ENCODE peak calls at places on chromosome X, in ten cellular contexts. L is activated B cell treated with CpG ODN at 0.5 μM for 24 hours, I is bronchial epithelial cell, Y is tibial artery, H is lower lobe of right lung, F is endothelial cell, V is AG04449, N is dorsolateral prefrontal cortex, P is GM20000, W is neural progenitor cell. S is an unnamed sample.

GRCh38 chrX:39313149-39313548 is 511.9 kb downstream of the MID1IP1 start:
- DNase-seq in W (no peak), F (no peak), L (no peak), N (no peak), V (no peak), P (no peak), Y (no peak), I (no peak), H (no peak), S (no peak)

GRCh38 chrX:1767026-1767425 is 152.2 kb downstream of the ASMT start:
- DNase-seq in I (no peak), V (no peak), P (no peak), N (no peak), L (no peak), W (peak), H (no peak), F (no peak), Y (no peak), S (no peak)

GRCh38 chrX:136752796-136753195 is 27.9 kb downstream of the ARHGEF6 start:
- DNase-seq in N (no peak), P (no peak), Y (peak), L (no peak), I (peak), H (no peak), F (no peak), V (no peak), W (no peak), S (no peak)

GRCh38 chrX:109635151-109635550 is 10.2 kb upstream of the KCNE5 start:
- DNase-seq in W (peak), Y (no peak), L (no peak), F (no peak), N (no peak), P (peak), I (peak), H (no peak), V (no peak), S (no peak)

GRCh38 chrX:24607616-24608015 is 39.5 kb downstream of the PCYT1B start:
- DNase-seq in V (no peak), Y (no peak), N (no peak), H (no peak), P (no peak), L (no peak), W (no peak), F (no peak), I (no peak), S (no peak)

GRCh38 chrX:47644557-47645091 is 5.7 kb downstream of the ELK1 start:
- DNase-seq in H (no peak), Y (no peak), F (no peak), L (no peak), N (no peak), W (peak), V (no peak), P (no peak), I (no peak), S (no peak)

GRCh38 chrX:23503835-23504539 is 163.3 kb upstream of the PRDX4 start:
- DNase-seq in L (no peak), Y (peak), F (no peak), I (peak), V (no peak), H (peak), N (no peak), W (no peak), P (no peak), S (no peak)

GRCh38 chrX:125940985-125941384 is 225.1 kb downstream of the DCAF12L2 start:
- DNase-seq in I (no peak), W (no peak), N (no peak), F (no peak), L (no peak), P (no peak), Y (no peak), H (no peak), V (no peak), S (no peak)

GRCh38 chrX:132612990-132613564 is 124.2 kb upstream of the MBNL3 start:
- DNase-seq in P (peak), V (no peak), W (peak), I (peak), H (peak), Y (no peak), F (peak), L (peak), N (peak), S (no peak)

GRCh38 chrX:113389846-113390245 is 549.2 kb upstream of the AMOT start:
- DNase-seq in Y (no peak), I (no peak), N (no peak), V (no peak), F (no peak), L (no peak), W (no peak), P (no peak), H (no peak), S (no peak)

GRCh38 chrX:80432863-80433262 is 12.6 kb downstream of the TENT5D start:
- DNase-seq in F (no peak), L (no peak), N (no peak), P (no peak), H (no peak), Y (peak), V (no peak), W (no peak), I (no peak), S (no peak)

GRCh38 chrX:126551306-126551705 is 1.3 kb downstream of the DCAF12L1 start:
- DNase-seq in P (no peak), F (no peak), I (no peak), V (no peak), W (no peak), H (no peak), Y (no peak), N (no peak), L (no peak), S (no peak)

GRCh38 chrX:132963846-132964245 is 5.4 kb upstream of the HS6ST2 start:
- DNase-seq in H (no peak), I (no peak), N (no peak), W (no peak), V (no peak), Y (no peak), P (no peak), F (no peak), L (no peak), S (no peak)

GRCh38 chrX:96435636-96436035 is 249.0 kb upstream of the DIAPH2 start:
- DNase-seq in P (no peak), L (no peak), V (no peak), N (no peak), H (no peak), W (no peak), F (no peak), I (no peak), Y (no peak), S (no peak)

GRCh38 chrX:69616520-69617203 is 749 bp downstream of the EDA start:
- DNase-seq in N (no peak), Y (peak), H (peak), I (no peak), L (peak), W (peak), P (no peak), V (no peak), F (peak), S (no peak)

GRCh38 chrX:28586291-28586690 is 955 bp upstream of the IL1RAPL1 start:
- DNase-seq in P (no peak), I (no peak), V (no peak), N (no peak), L (no peak), H (no peak), F (peak), W (peak), Y (no peak), S (no peak)

GRCh38 chrX:3268804-3269203 is 77.6 kb downstream of the MXRA5 start:
- DNase-seq in Y (no peak), I (peak), N (no peak), W (no peak), P (no peak), L (no peak), H (no peak), F (no peak), V (no peak), S (no peak)

GRCh38 chrX:40266490-40267333 is 169.0 kb upstream of the BCOR start:
- DNase-seq in L (peak), I (peak), P (peak), V (no peak), F (peak), H (peak), Y (peak), N (peak), W (peak), S (peak)

DNA sequence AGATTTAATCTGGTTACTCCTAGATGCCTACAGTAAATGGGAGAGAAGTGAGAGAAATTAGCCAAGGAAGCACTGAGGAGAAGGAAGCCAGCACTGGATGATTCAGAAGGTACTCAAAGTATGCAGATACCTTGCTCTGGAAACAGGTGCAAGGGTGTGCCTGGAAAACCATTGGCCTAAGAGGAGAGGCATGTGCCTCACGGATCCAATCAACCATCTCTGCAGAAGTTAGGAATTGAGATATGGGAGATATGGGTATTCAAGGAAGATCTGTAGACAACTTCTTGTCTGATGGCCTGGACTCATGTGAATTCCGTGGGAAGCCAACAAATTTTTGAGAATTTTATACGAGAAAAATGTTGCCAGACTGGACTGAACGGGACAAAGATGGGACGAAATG is 4.7 kb downstream of the H2BW1 start:
- DNase-seq in F (no peak), H (no peak), P (no peak), I (no peak), W (no peak), V (no peak), L (no peak), Y (no peak), N (no peak), S (no peak)
- TF ChIP-seq CTCF in F (no peak), H (no peak), P (no peak), I (no peak), W (no peak), V (no peak), L (no peak), Y (no peak), N (no peak), S (no peak)

DNA sequence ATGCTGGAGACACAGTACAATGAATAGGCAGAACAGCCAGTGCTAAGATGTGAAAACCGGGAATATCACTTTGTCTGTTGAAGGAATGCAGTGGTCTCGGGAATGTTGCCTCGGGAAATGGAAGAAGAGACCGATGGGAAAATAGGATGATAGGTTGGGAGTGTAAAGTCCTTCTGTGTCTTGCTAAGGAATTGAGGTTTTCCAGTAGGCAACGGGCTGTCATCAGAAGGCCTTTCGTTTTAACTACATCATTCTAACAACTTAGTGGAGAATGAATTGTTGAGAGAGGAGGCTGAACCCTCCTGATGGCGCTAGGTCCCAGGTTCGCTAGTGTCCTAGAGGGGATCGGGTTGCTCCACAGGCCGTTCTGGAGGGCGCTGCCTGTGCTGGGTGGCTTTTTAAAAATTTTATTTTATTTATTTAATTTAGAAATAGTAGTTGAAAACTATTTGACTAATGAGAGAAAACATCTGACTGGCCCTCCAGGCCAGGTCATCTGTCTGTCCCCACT is 735 bp downstream of the VBP1 start:
- DNase-seq in I (no peak), Y (no peak), N (no peak), F (no peak), V (no peak), L (no peak), H (no peak), P (peak), W (peak), S (no peak)
- TF ChIP-seq CTCF in I (no peak), Y (no peak), N (no peak), F (peak), V (no peak), L (no peak), H (no peak), P (no peak), W (no peak), S (peak)

GRCh38 chrX:5683996-5684395 is 544.7 kb downstream of the NLGN4X start:
- DNase-seq in W (no peak), V (no peak), I (no peak), F (no peak), N (no peak), Y (no peak), L (no peak), P (no peak), H (no peak), S (no peak)

GRCh38 chrX:5681159-5681558 is 547.5 kb downstream of the NLGN4X start:
- DNase-seq in F (no peak), P (peak), I (peak), W (peak), N (no peak), V (no peak), L (no peak), Y (no peak), H (no peak), S (no peak)
- TF ChIP-seq CTCF in F (no peak), P (no peak), I (no peak), W (peak), N (no peak), V (peak), L (no peak), Y (no peak), H (no peak), S (no peak)

DNA sequence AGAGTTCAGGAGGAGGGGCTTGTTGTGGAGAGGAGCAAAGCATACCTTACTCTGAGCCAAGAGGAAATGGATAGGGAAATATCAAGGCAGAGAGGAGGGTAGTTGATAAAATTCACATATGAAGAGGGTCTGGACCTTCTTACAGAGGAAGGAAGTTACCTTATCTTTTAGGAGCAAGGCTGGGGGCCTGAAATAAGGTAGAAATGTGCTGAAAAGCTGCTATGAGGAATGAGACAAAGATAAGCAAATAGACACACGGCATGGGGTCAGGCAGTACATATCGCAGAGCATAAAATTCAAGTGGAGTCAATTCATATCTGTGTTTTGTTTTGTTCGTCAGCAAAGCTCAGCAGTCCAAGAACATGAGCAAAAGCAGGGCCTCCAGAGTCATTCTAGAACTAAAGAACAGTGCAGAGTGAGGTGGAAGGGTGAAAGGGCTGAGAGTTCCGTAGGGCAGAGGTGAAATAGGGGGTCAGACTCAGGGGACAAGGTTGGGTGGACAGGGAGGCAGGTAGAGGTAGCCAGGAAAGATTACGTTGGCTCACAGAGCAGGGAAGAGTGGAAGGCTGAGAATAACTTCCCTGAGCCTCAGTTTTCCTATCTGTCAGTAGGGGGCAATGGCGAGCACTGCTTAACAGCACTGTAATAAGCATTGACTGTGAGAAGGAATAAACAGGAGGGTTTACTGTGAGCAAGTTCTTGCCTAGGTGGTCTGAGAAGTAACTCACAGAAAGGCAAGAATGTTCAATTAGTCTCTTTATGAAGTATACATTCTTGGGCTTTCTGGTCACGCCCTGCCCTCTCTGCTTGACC is 9.2 kb downstream of the VSIG4 start:
- DNase-seq in V (no peak), W (peak), I (peak), L (no peak), Y (no peak), P (peak), F (peak), H (no peak), N (no peak), S (peak)
- TF ChIP-seq CTCF in V (peak), W (peak), I (peak), L (no peak), Y (peak), P (peak), F (peak), H (peak), N (peak), S (peak)

GRCh38 chrX:74535633-74536141 is 78.7 kb downstream of the RLIM start:
- DNase-seq in N (no peak), I (peak), F (peak), H (peak), L (no peak), W (peak), Y (peak), P (peak), V (no peak), S (peak)

GRCh38 chrX:74537011-74537390 is 77.4 kb downstream of the RLIM start:
- DNase-seq in Y (no peak), V (no peak), W (no peak), P (no peak), I (peak), N (no peak), L (no peak), F (peak), H (no peak), S (no peak)

GRCh38 chrX:74534569-74535038 is 79.8 kb downstream of the RLIM start:
- DNase-seq in Y (no peak), H (no peak), V (no peak), W (no peak), L (no peak), I (peak), F (no peak), P (peak), N (no peak), S (no peak)

GRCh38 chrX:74536142-74537010 is 78.0 kb downstream of the RLIM start:
- DNase-seq in Y (peak), I (peak), L (peak), W (peak), P (peak), V (no peak), F (peak), H (peak), N (peak), S (peak)

DNA sequence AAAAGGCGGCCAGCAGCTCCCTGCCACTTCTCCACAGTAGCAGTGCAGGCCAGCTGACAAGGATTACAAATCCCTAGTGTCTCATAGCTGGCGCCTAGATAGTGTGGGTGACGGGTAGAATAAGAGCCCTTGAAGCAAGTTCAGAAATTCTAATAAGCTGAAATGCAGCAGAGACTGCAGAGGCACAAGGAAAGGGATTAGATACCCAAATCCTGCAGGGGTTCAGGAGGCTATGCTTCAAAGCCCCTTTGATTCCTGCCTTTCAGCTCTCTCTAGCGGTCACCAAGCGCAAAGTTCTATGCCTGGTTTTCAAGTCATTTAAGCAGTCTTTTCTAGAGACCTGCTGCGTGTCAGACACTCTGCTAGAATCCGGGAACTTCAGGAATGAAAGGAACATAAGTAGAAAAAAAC is 79.2 kb downstream of the RLIM start:
- DNase-seq in N (peak), L (no peak), V (no peak), F (peak), Y (no peak), H (no peak), I (peak), P (peak), W (peak), S (no peak)
- TF ChIP-seq CTCF in N (peak), L (no peak), V (peak), F (no peak), Y (peak), H (peak), I (peak), P (no peak), W (peak), S (no peak)

GRCh38 chrX:154378799-154379568 is at the start of gene EMD:
- DNase-seq in H (peak), F (peak), L (peak), N (peak), V (peak), I (peak), Y (peak), P (peak), W (peak), S (peak)
- TF ChIP-seq CTCF in H (no peak), F (no peak), L (no peak), N (no peak), V (no peak), I (no peak), Y (no peak), P (no peak), W (no peak), S (no peak)

GRCh38 chrX:56782791-56783449 is 53.9 kb downstream of the NBDY start:
- DNase-seq in H (no peak), V (no peak), Y (no peak), F (no peak), N (peak), I (no peak), W (no peak), P (no peak), L (no peak), S (no peak)

GRCh38 chrX:56782362-56782761 is 53.3 kb downstream of the NBDY start:
- DNase-seq in F (no peak), L (no peak), I (no peak), P (no peak), W (no peak), H (no peak), Y (no peak), V (no peak), N (no peak), S (no peak)

GRCh38 chrX:56783996-56784620 is 55.1 kb downstream of the NBDY start:
- DNase-seq in N (peak), H (no peak), W (no peak), Y (no peak), I (no peak), L (no peak), F (no peak), V (no peak), P (no peak), S (no peak)

GRCh38 chrX:56784666-56785065 is 55.6 kb downstream of the NBDY start:
- DNase-seq in F (no peak), W (no peak), Y (peak), L (no peak), V (no peak), H (no peak), P (no peak), I (no peak), N (no peak), S (no peak)

DNA sequence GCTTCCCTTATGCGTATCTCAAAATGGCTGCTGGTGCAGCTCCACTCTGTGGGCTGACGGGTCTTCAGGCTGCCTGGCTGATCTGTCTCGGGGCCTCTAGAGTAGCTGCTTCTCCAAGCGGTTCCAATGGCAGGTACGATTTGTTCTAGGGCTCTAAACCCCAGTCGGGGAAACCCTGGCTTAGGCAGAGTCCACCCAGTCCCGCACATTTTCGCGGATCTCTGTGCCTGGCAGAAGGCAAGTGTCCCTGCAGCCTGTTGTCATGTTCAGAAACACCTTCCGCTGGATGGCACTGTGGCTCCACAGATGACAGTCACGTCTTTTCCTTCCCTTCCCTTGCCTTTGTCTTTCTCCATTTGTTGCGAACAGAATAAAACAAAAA is 54.4 kb downstream of the NBDY start:
- DNase-seq in W (peak), P (no peak), F (no peak), L (no peak), Y (no peak), N (peak), H (no peak), I (no peak), V (no peak), S (no peak)
- TF ChIP-seq CTCF in W (peak), P (no peak), F (no peak), L (no peak), Y (no peak), N (peak), H (no peak), I (no peak), V (no peak), S (no peak)

GRCh38 chrX:150683536-150684146 is 9.6 kb upstream of the MTMR1 start:
- DNase-seq in H (no peak), W (peak), P (peak), V (no peak), Y (no peak), I (no peak), L (no peak), N (no peak), F (peak), S (no peak)
- TF ChIP-seq CTCF in H (peak), W (peak), P (peak), V (peak), Y (peak), I (peak), L (no peak), N (peak), F (peak), S (peak)